ENCODE peak calls at places on chromosomes 13 and 19, in four cellular contexts. One of them, this sample, is unnamed.

GRCh38 chr19:18507021-18507726 is 14.7 kb downstream of the ELL start:
- DNase-seq in fibroblast of pulmonary artery: no peak
- DNase-seq in astrocyte: no peak
- DNase-seq in HL-60: no peak
- DNase-seq in this sample: no peak

GRCh38 chr19:798415-799075 is 1.3 kb downstream of the PTBP1 start:
- DNase-seq in fibroblast of pulmonary artery: no peak
- DNase-seq in astrocyte: no peak
- DNase-seq in HL-60: no peak
- DNase-seq in this sample: no peak

GRCh38 chr19:12484011-12484370 is 625 bp downstream of the ZNF709 start:
- DNase-seq in fibroblast of pulmonary artery: peak; percentile 9
- DNase-seq in astrocyte: no peak
- DNase-seq in HL-60: no peak
- DNase-seq in this sample: no peak

GRCh38 chr19:14556662-14557188 is 15.1 kb downstream of the NDUFB7 start:
- DNase-seq in fibroblast of pulmonary artery: peak; percentile 86
- DNase-seq in astrocyte: peak; percentile 47
- DNase-seq in HL-60: peak; percentile 75
- DNase-seq in this sample: no peak

GRCh38 chr13:23081246-23081645 is 99.5 kb upstream of the SGCG start:
- DNase-seq in fibroblast of pulmonary artery: no peak
- DNase-seq in astrocyte: peak; percentile 39
- DNase-seq in HL-60: no peak
- DNase-seq in this sample: no peak

GRCh38 chr19:29104605-29105241 is 108.2 kb downstream of the UQCRFS1 start:
- DNase-seq in fibroblast of pulmonary artery: no peak
- DNase-seq in astrocyte: no peak
- DNase-seq in HL-60: no peak
- DNase-seq in this sample: no peak

GRCh38 chr19:19083413-19084178 is 19.8 kb downstream of the SLC25A42 start:
- DNase-seq in fibroblast of pulmonary artery: no peak
- DNase-seq in astrocyte: no peak
- DNase-seq in HL-60: no peak
- DNase-seq in this sample: no peak

GRCh38 chr19:48041877-48042580 is 1.9 kb downstream of the CABP5 start:
- DNase-seq in fibroblast of pulmonary artery: no peak
- DNase-seq in astrocyte: no peak
- DNase-seq in HL-60: no peak
- DNase-seq in this sample: no peak

GRCh38 chr19:35357867-35358573 is at the start of gene FFAR3:
- DNase-seq in fibroblast of pulmonary artery: peak; percentile 78
- DNase-seq in astrocyte: no peak
- DNase-seq in HL-60: peak; percentile 79
- DNase-seq in this sample: no peak

GRCh38 chr19:51396175-51396574 is 5.8 kb upstream of the C19orf84 start:
- DNase-seq in fibroblast of pulmonary artery: no peak
- DNase-seq in astrocyte: no peak
- DNase-seq in HL-60: no peak
- DNase-seq in this sample: no peak

GRCh38 chr19:51394045-51394836 is 3.9 kb upstream of the C19orf84 start:
- DNase-seq in fibroblast of pulmonary artery: peak; percentile 99
- DNase-seq in astrocyte: peak; percentile 96
- DNase-seq in HL-60: peak; percentile 99
- DNase-seq in this sample: peak; percentile 97

GRCh38 chr19:51402117-51402516 is 11.7 kb upstream of the C19orf84 start:
- DNase-seq in fibroblast of pulmonary artery: no peak
- DNase-seq in astrocyte: no peak
- DNase-seq in HL-60: no peak
- DNase-seq in this sample: no peak

GRCh38 chr19:51398096-51398704 is 7.8 kb upstream of the C19orf84 start:
- DNase-seq in fibroblast of pulmonary artery: peak; percentile 37
- DNase-seq in astrocyte: no peak
- DNase-seq in HL-60: peak; percentile 10
- DNase-seq in this sample: no peak
- TF ChIP-seq CTCF in fibroblast of pulmonary artery: peak; percentile 69
- TF ChIP-seq CTCF in astrocyte: peak; percentile 16
- TF ChIP-seq CTCF in HL-60: peak; percentile 34
- TF ChIP-seq CTCF in this sample: peak; percentile 66

GRCh38 chr19:10399878-10400277 is 3.5 kb downstream of the CDC37 start:
- DNase-seq in fibroblast of pulmonary artery: no peak
- DNase-seq in astrocyte: no peak
- DNase-seq in HL-60: no peak
- DNase-seq in this sample: no peak

GRCh38 chr19:10404888-10405808 is 1.8 kb upstream of the CDC37 start:
- DNase-seq in fibroblast of pulmonary artery: no peak
- DNase-seq in astrocyte: no peak
- DNase-seq in HL-60: no peak
- DNase-seq in this sample: no peak

GRCh38 chr19:10402441-10403038 is 802 bp downstream of the CDC37 start:
- DNase-seq in fibroblast of pulmonary artery: peak; percentile 55
- DNase-seq in astrocyte: no peak
- DNase-seq in HL-60: peak; percentile 31
- DNase-seq in this sample: no peak

GRCh38 chr19:10406191-10406590 is 2.8 kb upstream of the CDC37 start:
- DNase-seq in fibroblast of pulmonary artery: no peak
- DNase-seq in astrocyte: no peak
- DNase-seq in HL-60: no peak
- DNase-seq in this sample: no peak

DNA sequence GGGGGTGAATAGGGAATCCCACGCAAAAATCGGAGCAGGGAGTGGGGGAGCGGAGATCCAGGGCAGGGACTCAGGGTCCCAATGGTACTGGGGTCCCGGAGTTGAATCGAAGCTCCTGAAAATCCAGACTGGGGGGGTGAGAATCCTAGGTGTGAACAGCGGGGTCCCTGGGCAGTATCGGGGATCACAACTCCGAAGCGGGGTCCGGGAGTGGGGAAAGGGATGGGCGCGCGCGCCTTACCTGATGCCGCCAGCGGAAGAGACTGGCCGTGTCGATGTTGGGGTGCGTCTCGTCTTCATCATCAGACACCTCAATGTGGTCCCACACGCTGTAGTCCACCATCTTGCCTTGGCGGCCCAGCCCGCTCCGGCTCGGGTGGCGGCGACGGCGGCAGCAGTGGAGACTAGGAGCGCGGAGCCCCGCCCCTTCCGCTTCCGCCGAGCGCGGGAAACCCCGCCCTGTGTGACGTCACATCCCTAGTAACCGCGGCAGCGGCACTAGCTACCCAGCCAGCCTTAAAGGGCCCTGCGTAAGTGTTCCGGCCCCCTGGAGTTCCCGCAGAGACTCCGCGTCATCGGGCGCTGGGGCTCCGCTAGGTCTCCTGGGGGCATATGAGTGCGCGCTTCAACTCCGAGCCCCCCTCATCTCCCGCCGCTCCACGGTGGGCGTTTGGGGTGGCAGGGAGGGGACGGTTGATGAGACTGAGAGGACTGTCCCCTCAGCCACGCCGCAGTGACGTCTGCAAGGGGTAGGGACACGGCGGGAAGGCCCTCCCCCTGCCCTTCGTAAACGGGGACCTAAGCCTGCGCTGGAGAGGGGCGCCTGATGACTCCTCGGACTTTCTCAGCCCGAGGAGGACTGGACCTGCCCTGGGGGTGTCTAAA is at the start of gene CDC37:
- DNase-seq in fibroblast of pulmonary artery: peak; percentile 98
- DNase-seq in astrocyte: peak; percentile 88
- DNase-seq in HL-60: peak; percentile 95
- DNase-seq in this sample: peak; percentile 75
- H3K4me3 ChIP-seq in fibroblast of pulmonary artery: peak within 1 kb of the TSS; percentile 100
- H3K4me3 ChIP-seq in astrocyte: peak within 1 kb of the TSS; percentile 99
- H3K4me3 ChIP-seq in HL-60: peak within 1 kb of the TSS; percentile 99
- H3K4me3 ChIP-seq in this sample: peak within 1 kb of the TSS; percentile 90

GRCh38 chr13:62524061-62524460 is 1108.4 kb upstream of the PCDH20 start:
- DNase-seq in fibroblast of pulmonary artery: no peak
- DNase-seq in astrocyte: no peak
- DNase-seq in HL-60: no peak
- DNase-seq in this sample: no peak
- TF ChIP-seq CTCF in fibroblast of pulmonary artery: no peak
- TF ChIP-seq CTCF in astrocyte: no peak
- TF ChIP-seq CTCF in HL-60: no peak
- TF ChIP-seq CTCF in this sample: no peak

DNA sequence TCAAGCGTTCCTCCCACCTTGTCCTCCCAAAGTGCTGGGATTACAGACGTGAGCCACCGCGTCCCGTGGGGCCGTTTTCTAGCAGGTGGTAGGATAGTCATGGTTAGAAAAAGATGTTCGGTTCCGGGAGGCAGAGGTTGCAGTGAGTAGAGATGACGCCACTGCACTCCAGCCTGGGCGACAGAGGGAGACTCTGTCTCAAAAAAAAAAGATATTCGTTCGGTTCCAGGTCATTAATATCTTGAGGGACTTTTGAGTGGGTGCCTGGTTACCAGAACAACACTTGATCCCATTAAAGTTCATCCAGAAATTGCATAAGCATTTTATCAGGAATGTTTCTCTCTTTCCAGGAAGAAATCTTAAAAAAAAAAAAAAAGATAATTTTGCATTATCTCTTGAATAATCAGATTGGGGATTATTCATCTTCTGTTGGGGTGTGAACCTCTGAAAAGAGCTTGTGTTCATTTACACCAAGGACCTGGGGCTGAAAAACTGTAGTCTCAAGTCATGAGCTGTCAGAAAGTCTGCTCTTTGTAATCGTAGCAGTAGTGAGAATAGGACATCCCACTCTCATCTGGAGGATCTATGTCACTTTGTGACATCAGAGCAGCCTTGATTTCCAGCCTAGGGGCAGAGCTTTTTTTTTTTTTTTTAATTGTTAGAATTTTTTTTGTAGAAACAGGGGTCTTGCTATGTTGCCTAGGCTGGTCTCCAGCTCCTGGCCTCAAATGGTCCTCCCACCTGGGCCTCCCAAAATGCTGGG is 1.0 kb upstream of the ETHE1 start:
- DNase-seq in fibroblast of pulmonary artery: no peak
- DNase-seq in astrocyte: no peak
- DNase-seq in HL-60: no peak
- DNase-seq in this sample: no peak
- H3K4me3 ChIP-seq in fibroblast of pulmonary artery: no peak overlapping the region
- H3K4me3 ChIP-seq in astrocyte: no peak overlapping the region
- H3K4me3 ChIP-seq in HL-60: no peak overlapping the region
- H3K4me3 ChIP-seq in this sample: peak overlapping the region; percentile 94

GRCh38 chr13:65926750-65927171 is 1303.4 kb downstream of the PCDH9 start:
- DNase-seq in fibroblast of pulmonary artery: no peak
- DNase-seq in astrocyte: no peak
- DNase-seq in HL-60: peak; percentile 12
- DNase-seq in this sample: no peak
- TF ChIP-seq CTCF in fibroblast of pulmonary artery: peak; percentile 36
- TF ChIP-seq CTCF in astrocyte: no peak
- TF ChIP-seq CTCF in HL-60: no peak
- TF ChIP-seq CTCF in this sample: peak; percentile 25

DNA sequence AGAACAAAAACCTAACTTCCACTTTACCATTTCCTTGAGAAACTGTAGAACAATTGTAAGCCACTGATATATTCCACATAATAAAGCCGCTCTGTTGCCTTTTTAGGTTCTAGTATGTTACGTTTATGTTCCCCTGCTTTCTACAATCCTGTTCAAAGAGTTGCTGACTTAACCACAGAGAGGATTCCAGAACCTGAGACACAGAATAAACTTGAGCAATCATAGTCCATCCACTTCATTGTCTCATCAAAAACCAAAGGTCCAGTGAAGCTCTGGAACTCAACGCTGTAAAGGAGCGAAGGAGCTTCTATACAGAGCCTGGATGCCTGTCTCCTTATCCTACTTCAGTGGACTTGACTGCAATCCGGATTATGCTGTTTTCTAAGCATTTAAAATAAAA is 4.6 kb downstream of the STARD13 start:
- DNase-seq in fibroblast of pulmonary artery: no peak
- DNase-seq in astrocyte: no peak
- DNase-seq in HL-60: no peak
- DNase-seq in this sample: no peak
- H3K4me3 ChIP-seq in fibroblast of pulmonary artery: no peak overlapping the region
- H3K4me3 ChIP-seq in astrocyte: peak overlapping the region; percentile 8
- H3K4me3 ChIP-seq in HL-60: no peak overlapping the region
- H3K4me3 ChIP-seq in this sample: no peak overlapping the region

GRCh38 chr19:7979011-7979410 is 26.4 kb downstream of the ELAVL1 start:
- DNase-seq in fibroblast of pulmonary artery: no peak
- DNase-seq in astrocyte: no peak
- DNase-seq in HL-60: no peak
- DNase-seq in this sample: no peak

GRCh38 chr19:7979559-7979958 is 25.9 kb downstream of the ELAVL1 start:
- DNase-seq in fibroblast of pulmonary artery: no peak
- DNase-seq in astrocyte: no peak
- DNase-seq in HL-60: no peak
- DNase-seq in this sample: no peak

GRCh38 chr19:7981199-7981598 is 24.2 kb downstream of the ELAVL1 start:
- DNase-seq in fibroblast of pulmonary artery: no peak
- DNase-seq in astrocyte: no peak
- DNase-seq in HL-60: no peak
- DNase-seq in this sample: no peak

GRCh38 chr19:7980635-7981121 is 24.8 kb downstream of the ELAVL1 start:
- DNase-seq in fibroblast of pulmonary artery: no peak
- DNase-seq in astrocyte: no peak
- DNase-seq in HL-60: no peak
- DNase-seq in this sample: no peak

GRCh38 chr19:7980168-7980567 is 25.3 kb downstream of the ELAVL1 start:
- DNase-seq in fibroblast of pulmonary artery: no peak
- DNase-seq in astrocyte: no peak
- DNase-seq in HL-60: no peak
- DNase-seq in this sample: no peak
- TF ChIP-seq CTCF in fibroblast of pulmonary artery: no peak
- TF ChIP-seq CTCF in astrocyte: no peak
- TF ChIP-seq CTCF in HL-60: no peak
- TF ChIP-seq CTCF in this sample: no peak